ENCODE peak calls at places on chromosomes 2 and 18, in five cellular contexts. E is fibroblast of mammary gland, V is NCI-H2081, S is AG08395, N is OCI-LY7. J is an unnamed sample.

GRCh38 chr2:5618271-5618670 is 73.9 kb upstream of the SOX11 start:
- DNase-seq in E (no peak), V (no peak), S (no peak), N (no peak), J (no peak)

GRCh38 chr18:47677952-47678351 is 252.5 kb downstream of the SMAD2 start:
- DNase-seq in E (no peak), V (no peak), S (no peak), N (peak; percentile 5), J (no peak)

GRCh38 chr2:48250474-48250844 is 279.5 kb upstream of the STON1 start:
- DNase-seq in E (no peak), V (no peak), S (no peak), N (no peak), J (no peak)

GRCh38 chr2:180015951-180016709 is 9.0 kb upstream of the CWC22 start:
- DNase-seq in E (peak; percentile 93), V (no peak), S (peak; percentile 74), N (no peak), J (no peak)

GRCh38 chr2:173307287-173307686 is 47.4 kb upstream of the CDCA7 start:
- DNase-seq in E (no peak), V (no peak), S (no peak), N (peak; percentile 73), J (no peak)

GRCh38 chr18:61595615-61596014 is 262.4 kb downstream of the CDH20 start:
- DNase-seq in E (peak; percentile 89), V (no peak), S (no peak), N (no peak), J (no peak)

GRCh38 chr18:48408111-48408726 is 964 bp downstream of the ZBTB7C start:
- DNase-seq in E (no peak), V (no peak), S (no peak), N (no peak), J (no peak)

GRCh38 chr2:202158796-202159195 is 79.6 kb downstream of the SUMO1 start:
- DNase-seq in E (peak; percentile 36), V (no peak), S (no peak), N (no peak), J (no peak)

GRCh38 chr2:240789051-240789453 is 31.0 kb downstream of the KIF1A start:
- DNase-seq in E (no peak), V (no peak), S (no peak), N (no peak), J (no peak)